ENCODE peak calls at places on chromosomes 3 and 15, in four cellular contexts. One of them, this sample, is unnamed.

GRCh38 chr3:122691195-122691594 is 10.6 kb downstream of the PARP14 start:
- DNase-seq in mesendoderm: no peak
- DNase-seq in H1: no peak
- DNase-seq in IMR-90: peak; percentile 87
- DNase-seq in this sample: no peak

GRCh38 chr15:74793135-74794028 is 11.5 kb downstream of the CSK start:
- DNase-seq in H1: no peak
- DNase-seq in mesendoderm: no peak
- DNase-seq in IMR-90: no peak
- DNase-seq in this sample: no peak

GRCh38 chr15:101264011-101264410 is 12.2 kb upstream of the CHSY1 start:
- DNase-seq in mesendoderm: no peak
- DNase-seq in H1: peak; percentile 31
- DNase-seq in IMR-90: peak; percentile 46
- DNase-seq in this sample: no peak

GRCh38 chr3:188908002-188908850 is 263.5 kb upstream of the TPRG1 start:
- DNase-seq in IMR-90: no peak
- DNase-seq in H1: no peak
- DNase-seq in mesendoderm: no peak
- DNase-seq in this sample: no peak

GRCh38 chr15:101137312-101137940 is 114.4 kb downstream of the CHSY1 start:
- DNase-seq in H1: no peak
- DNase-seq in mesendoderm: no peak
- DNase-seq in IMR-90: no peak
- DNase-seq in this sample: no peak

GRCh38 chr3:139676634-139677197 is 1.1 kb downstream of the NMNAT3 start:
- DNase-seq in mesendoderm: no peak
- DNase-seq in IMR-90: no peak
- DNase-seq in H1: no peak
- DNase-seq in this sample: no peak

GRCh38 chr3:52216585-52217408 is 8.6 kb downstream of the TLR9 start:
- DNase-seq in mesendoderm: peak; percentile 45
- DNase-seq in H1: no peak
- DNase-seq in IMR-90: peak; percentile 79
- DNase-seq in this sample: no peak

GRCh38 chr15:92444631-92445030 is 51.0 kb downstream of the ST8SIA2 start:
- DNase-seq in H1: no peak
- DNase-seq in mesendoderm: no peak
- DNase-seq in IMR-90: no peak
- DNase-seq in this sample: no peak

GRCh38 chr3:114213669-114214541 is 23.5 kb downstream of the ZNF80 start:
- DNase-seq in IMR-90: peak; percentile 78
- DNase-seq in H1: no peak
- DNase-seq in mesendoderm: peak; percentile 80
- DNase-seq in this sample: no peak

GRCh38 chr3:16448691-16449090 is 64.8 kb downstream of the RFTN1 start:
- DNase-seq in IMR-90: peak; percentile 98
- DNase-seq in mesendoderm: peak; percentile 82
- DNase-seq in H1: no peak
- DNase-seq in this sample: no peak

GRCh38 chr3:56800373-56801150 is 1.2 kb downstream of the ARHGEF3 start:
- DNase-seq in mesendoderm: no peak
- DNase-seq in H1: no peak
- DNase-seq in IMR-90: no peak
- DNase-seq in this sample: no peak

GRCh38 chr15:78714890-78715289 is 73.9 kb upstream of the CHRNB4 start:
- DNase-seq in IMR-90: no peak
- DNase-seq in mesendoderm: no peak
- DNase-seq in H1: no peak
- DNase-seq in this sample: no peak

GRCh38 chr15:75452968-75453702 is 1.6 kb upstream of the SIN3A start:
- DNase-seq in IMR-90: no peak
- DNase-seq in mesendoderm: peak; percentile 86
- DNase-seq in H1: peak; percentile 80
- DNase-seq in this sample: peak; percentile 58

GRCh38 chr15:42239528-42240245 is 31.6 kb upstream of the VPS39 start:
- DNase-seq in IMR-90: peak; percentile 46
- DNase-seq in H1: no peak
- DNase-seq in mesendoderm: no peak
- DNase-seq in this sample: no peak

DNA sequence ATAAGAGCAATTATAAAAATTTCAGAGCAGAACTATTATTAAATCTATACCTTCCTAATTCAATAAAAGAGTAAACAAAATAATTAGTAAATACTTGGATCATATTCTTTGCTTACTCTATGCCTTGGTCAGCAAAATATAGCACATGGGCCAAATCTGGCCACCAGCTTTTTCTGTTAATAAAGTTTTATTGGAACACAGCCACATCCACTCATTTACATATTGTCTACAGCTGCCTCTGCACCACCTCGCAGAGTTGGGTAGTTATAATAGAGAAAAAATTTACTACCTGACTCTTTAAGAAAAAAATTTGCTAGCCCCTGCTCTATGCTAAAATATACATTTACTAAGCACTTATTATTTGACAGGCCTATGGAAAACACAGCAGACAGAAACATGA is 32.2 kb upstream of the GANC start:
- DNase-seq in mesendoderm: no peak
- DNase-seq in H1: no peak
- DNase-seq in IMR-90: no peak
- DNase-seq in this sample: no peak
- H3K36me3 ChIP-seq in mesendoderm: peaks cover 2% of the 10 kb centered on the region
- H3K36me3 ChIP-seq in H1: peaks cover 2% of the 10 kb centered on the region
- H3K36me3 ChIP-seq in IMR-90: peaks cover 24% of the 10 kb centered on the region
- H3K36me3 ChIP-seq in this sample: peaks cover 8% of the 10 kb centered on the region

GRCh38 chr3:66484106-66484857 is 16.5 kb downstream of the LRIG1 start:
- DNase-seq in mesendoderm: peak; percentile 82
- DNase-seq in IMR-90: no peak
- DNase-seq in H1: no peak
- DNase-seq in this sample: no peak

GRCh38 chr3:66483006-66483928 is 17.6 kb downstream of the LRIG1 start:
- DNase-seq in H1: no peak
- DNase-seq in mesendoderm: no peak
- DNase-seq in IMR-90: peak; percentile 73
- DNase-seq in this sample: no peak

GRCh38 chr3:66481071-66482001 is 19.5 kb downstream of the LRIG1 start:
- DNase-seq in IMR-90: peak; percentile 90
- DNase-seq in H1: no peak
- DNase-seq in mesendoderm: no peak
- DNase-seq in this sample: no peak

GRCh38 chr3:66480666-66481065 is 20.2 kb downstream of the LRIG1 start:
- DNase-seq in H1: no peak
- DNase-seq in IMR-90: peak; percentile 41
- DNase-seq in mesendoderm: no peak
- DNase-seq in this sample: no peak

GRCh38 chr3:66482005-66482404 is 18.8 kb downstream of the LRIG1 start:
- DNase-seq in H1: no peak
- DNase-seq in IMR-90: no peak
- DNase-seq in mesendoderm: no peak
- DNase-seq in this sample: no peak
- H3K4ac ChIP-seq in H1: no peak overlapping the region
- H3K4ac ChIP-seq in IMR-90: peak overlapping the region; percentile 44
- H3K4ac ChIP-seq in mesendoderm: no peak overlapping the region
- H3K4ac ChIP-seq in this sample: no peak overlapping the region

GRCh38 chr15:68204361-68204760 is 771 bp downstream of the CALML4 start:
- DNase-seq in H1: no peak
- DNase-seq in IMR-90: no peak
- DNase-seq in mesendoderm: no peak
- DNase-seq in this sample: no peak
- H3K4me3 ChIP-seq in H1: no peak overlapping the region
- H3K4me3 ChIP-seq in IMR-90: no peak overlapping the region
- H3K4me3 ChIP-seq in mesendoderm: no peak overlapping the region
- H3K4me3 ChIP-seq in this sample: no peak overlapping the region

GRCh38 chr15:65447145-65447544 is 24.4 kb upstream of the IGDCC4 start:
- DNase-seq in mesendoderm: no peak
- DNase-seq in H1: no peak
- DNase-seq in IMR-90: no peak
- DNase-seq in this sample: no peak

GRCh38 chr15:65451989-65452388 is 29.2 kb upstream of the IGDCC4 start:
- DNase-seq in mesendoderm: no peak
- DNase-seq in H1: no peak
- DNase-seq in IMR-90: no peak
- DNase-seq in this sample: no peak

GRCh38 chr15:65450556-65450955 is 27.8 kb upstream of the IGDCC4 start:
- DNase-seq in mesendoderm: no peak
- DNase-seq in H1: no peak
- DNase-seq in IMR-90: no peak
- DNase-seq in this sample: no peak
- H3K36me3 ChIP-seq in mesendoderm: peaks cover 8% of the 10 kb centered on the region
- H3K36me3 ChIP-seq in H1: peaks cover 6% of the 10 kb centered on the region
- H3K36me3 ChIP-seq in IMR-90: peaks cover 34% of the 10 kb centered on the region
- H3K36me3 ChIP-seq in this sample: peaks cover 89% of the 10 kb centered on the region

GRCh38 chr3:48565186-48565585 is 1.6 kb upstream of the UCN2 start:
- DNase-seq in IMR-90: no peak
- DNase-seq in mesendoderm: no peak
- DNase-seq in H1: no peak
- DNase-seq in this sample: no peak

GRCh38 chr3:48567500-48567899 is 3.9 kb upstream of the UCN2 start:
- DNase-seq in IMR-90: no peak
- DNase-seq in H1: no peak
- DNase-seq in mesendoderm: no peak
- DNase-seq in this sample: no peak

GRCh38 chr3:48567090-48567489 is 3.5 kb upstream of the UCN2 start:
- DNase-seq in H1: no peak
- DNase-seq in mesendoderm: no peak
- DNase-seq in IMR-90: no peak
- DNase-seq in this sample: no peak

GRCh38 chr3:48565591-48566400 is 2.2 kb upstream of the UCN2 start:
- DNase-seq in H1: no peak
- DNase-seq in mesendoderm: no peak
- DNase-seq in IMR-90: peak; percentile 64
- DNase-seq in this sample: no peak

GRCh38 chr3:48566401-48566760 is 2.8 kb upstream of the UCN2 start:
- DNase-seq in IMR-90: no peak
- DNase-seq in mesendoderm: no peak
- DNase-seq in H1: no peak
- DNase-seq in this sample: no peak
- H3K4ac ChIP-seq in IMR-90: peak overlapping the region; percentile 89
- H3K4ac ChIP-seq in mesendoderm: no peak overlapping the region
- H3K4ac ChIP-seq in H1: no peak overlapping the region
- H3K4ac ChIP-seq in this sample: no peak overlapping the region

DNA sequence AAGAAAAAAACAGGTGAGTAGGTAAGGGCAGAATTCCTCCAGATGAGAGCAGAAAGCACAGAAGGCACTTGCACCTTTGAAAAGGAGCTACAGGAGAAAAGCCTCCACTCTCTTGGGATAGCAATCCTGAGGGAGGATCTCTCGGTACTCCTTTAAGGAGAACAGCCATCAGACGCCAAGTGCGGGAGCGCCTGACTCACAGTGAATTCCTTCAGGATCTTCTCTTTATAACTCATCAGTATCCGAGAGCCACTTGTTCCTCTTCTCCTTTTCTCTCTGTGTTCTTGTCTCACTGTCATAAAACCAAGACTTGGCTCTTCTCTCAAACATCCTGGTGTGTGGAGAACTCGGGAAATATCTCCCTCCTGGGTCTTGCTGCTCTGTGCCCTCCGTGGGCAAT is 10.1 kb upstream of the GOLGA8J start:
- DNase-seq in IMR-90: no peak
- DNase-seq in H1: no peak
- DNase-seq in mesendoderm: no peak
- DNase-seq in this sample: no peak
- H3K4me3 ChIP-seq in IMR-90: no peak overlapping the region
- H3K4me3 ChIP-seq in H1: no peak overlapping the region
- H3K4me3 ChIP-seq in mesendoderm: no peak overlapping the region
- H3K4me3 ChIP-seq in this sample: no peak overlapping the region

GRCh38 chr15:64947211-64947610 is 35.5 kb downstream of the ANKDD1A start:
- DNase-seq in IMR-90: no peak
- DNase-seq in mesendoderm: peak; percentile 20
- DNase-seq in H1: peak; percentile 48
- DNase-seq in this sample: no peak

GRCh38 chr15:64951777-64952418 is 37.8 kb downstream of the SPG21 start:
- DNase-seq in mesendoderm: no peak
- DNase-seq in H1: no peak
- DNase-seq in IMR-90: no peak
- DNase-seq in this sample: no peak

GRCh38 chr15:64948916-64949315 is 37.2 kb downstream of the ANKDD1A start:
- DNase-seq in H1: peak; percentile 41
- DNase-seq in IMR-90: no peak
- DNase-seq in mesendoderm: no peak
- DNase-seq in this sample: no peak

GRCh38 chr15:64950888-64951287 is 38.8 kb downstream of the SPG21 start:
- DNase-seq in IMR-90: no peak
- DNase-seq in H1: peak; percentile 40
- DNase-seq in mesendoderm: no peak
- DNase-seq in this sample: no peak

GRCh38 chr15:64949383-64950141 is 37.9 kb downstream of the ANKDD1A start:
- DNase-seq in H1: peak; percentile 51
- DNase-seq in mesendoderm: peak; percentile 59
- DNase-seq in IMR-90: no peak
- DNase-seq in this sample: no peak
- H3K36me3 ChIP-seq in H1: no peaks in the 10 kb centered on the region
- H3K36me3 ChIP-seq in mesendoderm: no peaks in the 10 kb centered on the region
- H3K36me3 ChIP-seq in IMR-90: peaks cover 2% of the 10 kb centered on the region
- H3K36me3 ChIP-seq in this sample: no peaks in the 10 kb centered on the region

DNA sequence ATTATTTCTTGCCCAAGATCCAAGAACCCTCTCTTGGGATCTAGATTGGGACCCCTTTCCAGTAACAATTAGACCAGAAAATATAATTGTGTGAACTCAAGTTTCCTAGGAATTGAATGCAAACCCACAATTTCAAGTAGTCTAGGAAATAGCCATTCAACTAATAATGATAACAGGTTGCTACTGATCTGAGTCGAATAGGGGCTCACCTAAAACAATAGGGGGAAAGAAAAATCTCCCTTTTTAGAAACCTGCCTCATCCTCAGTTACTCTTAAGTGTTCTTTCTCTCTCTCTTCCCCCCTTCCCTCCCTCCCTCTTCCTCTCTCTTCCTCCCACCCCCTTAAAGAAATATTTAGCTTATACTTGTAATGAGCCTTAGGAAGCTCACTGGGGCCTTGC is 555.3 kb downstream of the IGSF11 start:
- DNase-seq in IMR-90: no peak
- DNase-seq in mesendoderm: no peak
- DNase-seq in H1: no peak
- DNase-seq in this sample: no peak
- H3K4ac ChIP-seq in IMR-90: no peak overlapping the region
- H3K4ac ChIP-seq in mesendoderm: no peak overlapping the region
- H3K4ac ChIP-seq in H1: no peak overlapping the region
- H3K4ac ChIP-seq in this sample: no peak overlapping the region